ENCODE peak calls at places on chromosomes 4 and X, in four cellular contexts. J, F, R and K are unnamed samples.

GRCh38 chrX:39475372-39475771 is 622.4 kb downstream of the BCOR start:
- DNase-seq in J (no peak), F (no peak), R (no peak), K (no peak)

GRCh38 chrX:150692296-150692695 is 900 bp upstream of the MTMR1 start:
- DNase-seq in J (no peak), F (no peak), R (no peak), K (no peak)

GRCh38 chr4:174716986-174717770 is 111.9 kb downstream of the GLRA3 start:
- DNase-seq in J (no peak), F (no peak), R (no peak), K (no peak)

GRCh38 chrX:154304901-154305300 is 9.3 kb downstream of the TKTL1 start:
- DNase-seq in J (no peak), F (no peak), R (no peak), K (no peak)

GRCh38 chr4:118803253-118803652 is 32.7 kb downstream of the SEC24D start:
- DNase-seq in J (no peak), F (no peak), R (no peak), K (no peak)

GRCh38 chr4:3045500-3045850 is 28.9 kb downstream of the HTT-AS start:
- DNase-seq in J (no peak), F (peak), R (peak), K (no peak)

GRCh38 chr4:20370284-20370683 is 118.6 kb downstream of the SLIT2 start:
- DNase-seq in J (no peak), F (no peak), R (no peak), K (no peak)

GRCh38 chr4:51840791-51841190 is 2.2 kb upstream of the DCUN1D4 start:
- DNase-seq in J (no peak), F (no peak), R (no peak), K (no peak)

GRCh38 chr4:139556735-139557505 is 901 bp upstream of the SETD7 start:
- DNase-seq in J (peak), F (peak), R (peak), K (no peak)

GRCh38 chr4:140309124-140309870 is 64.1 kb upstream of the SCOC start:
- DNase-seq in J (no peak), F (no peak), R (peak), K (no peak)

GRCh38 chrX:39724544-39724943 is 373.2 kb downstream of the BCOR start:
- DNase-seq in J (no peak), F (no peak), R (no peak), K (no peak)

DNA sequence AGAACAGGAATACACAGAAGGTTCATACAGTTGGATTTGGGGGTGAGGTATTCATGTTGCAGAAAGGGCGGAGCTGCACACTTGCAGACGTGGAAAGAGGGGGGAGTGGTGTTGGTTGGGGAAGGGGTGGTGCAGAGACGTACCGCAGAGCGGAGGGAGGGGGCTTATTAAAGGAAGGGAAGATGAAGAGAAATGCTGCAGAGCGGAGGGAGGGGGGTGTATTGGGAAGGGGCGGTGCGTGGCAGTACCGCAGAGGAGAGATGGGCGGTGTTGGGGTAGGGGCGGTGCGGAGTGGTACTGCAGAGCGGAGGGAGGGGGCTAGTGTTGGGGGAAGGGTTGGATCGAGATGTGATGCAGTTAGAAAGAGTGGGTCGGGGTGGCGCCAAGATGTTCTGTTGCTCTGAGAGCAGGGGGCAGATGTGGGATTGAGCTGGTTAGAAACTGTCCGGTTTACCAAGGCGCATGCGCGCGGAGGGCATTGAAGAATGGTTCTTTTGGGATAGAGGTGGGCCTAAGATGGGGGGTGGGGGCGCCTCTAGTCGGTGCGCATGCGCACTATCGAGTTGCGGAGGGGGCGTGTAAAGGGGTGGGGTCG is 900 bp downstream of the TRO start:
- DNase-seq in J (peak), F (peak), R (no peak), K (no peak)
- H3K27ac ChIP-seq in J (peak), F (no peak), R (no peak), K (no peak)

GRCh38 chr4:121822796-121823504 is 733 bp downstream of the CCNA2 start:
- DNase-seq in J (peak), F (no peak), R (peak), K (no peak)
- TF ChIP-seq CTCF in J (peak), F (no peak), R (no peak), K (peak)

GRCh38 chr4:8287606-8288280 is 18.2 kb downstream of the HTRA3 start:
- DNase-seq in J (no peak), F (peak), R (no peak), K (no peak)

GRCh38 chr4:8286719-8287355 is 17.3 kb downstream of the HTRA3 start:
- DNase-seq in J (no peak), F (peak), R (no peak), K (no peak)

GRCh38 chr4:8284391-8284790 is 14.8 kb downstream of the HTRA3 start:
- DNase-seq in J (no peak), F (peak), R (no peak), K (no peak)

GRCh38 chr4:8285143-8285975 is 15.8 kb downstream of the HTRA3 start:
- DNase-seq in J (no peak), F (peak), R (no peak), K (no peak)

GRCh38 chr4:8285976-8286718 is 16.6 kb downstream of the HTRA3 start:
- DNase-seq in J (no peak), F (peak), R (no peak), K (no peak)
- H3K27ac ChIP-seq in J (no peak), F (no peak), R (no peak), K (no peak)

DNA sequence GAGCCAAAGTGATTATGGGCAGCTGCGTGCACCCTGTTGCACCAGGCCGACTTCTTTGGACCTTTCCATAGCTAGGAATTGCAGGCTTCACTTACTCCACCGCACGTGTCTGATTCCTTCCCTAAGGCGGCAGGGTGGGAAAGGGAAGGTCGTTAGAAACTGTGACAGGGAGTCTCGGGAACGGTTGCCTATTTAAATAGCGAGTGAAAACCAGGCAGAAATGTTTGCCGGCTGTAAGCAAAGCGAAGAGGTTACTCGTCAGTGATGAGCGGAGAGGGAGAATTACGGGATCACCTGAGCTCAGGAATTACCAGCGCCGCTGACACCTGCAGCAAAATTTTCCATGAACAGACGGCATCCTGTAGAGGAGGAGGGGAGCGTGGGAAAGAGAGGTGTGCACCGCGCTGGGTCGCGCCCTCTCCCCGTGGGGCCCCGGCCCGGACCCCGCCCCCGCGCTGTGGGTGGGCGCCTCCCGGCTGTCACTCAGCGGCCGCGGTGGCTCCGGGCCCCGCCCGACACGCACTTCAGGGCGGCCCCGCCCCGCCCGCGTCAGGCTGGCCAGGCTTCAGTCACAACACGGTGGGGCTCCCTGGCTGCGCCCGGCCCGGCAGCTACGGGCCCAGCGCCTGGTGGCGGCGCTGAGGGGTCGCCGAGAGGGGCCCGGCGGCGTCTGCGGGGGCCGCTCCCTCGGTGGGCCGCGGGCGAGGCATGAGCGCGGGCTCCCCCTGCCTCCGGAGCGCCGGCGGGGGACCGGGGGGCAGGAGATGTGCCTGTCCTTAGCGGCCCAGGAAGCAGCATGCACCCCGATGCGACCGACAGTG is at the start of gene SNX25:
- DNase-seq in J (peak), F (peak), R (peak), K (no peak)
- TF ChIP-seq CTCF in J (no peak), F (no peak), R (peak), K (peak)

GRCh38 chr4:75698162-75698962 is 25.2 kb upstream of the G3BP2 start:
- DNase-seq in J (no peak), F (no peak), R (no peak), K (no peak)
- H3K27ac ChIP-seq in J (no peak), F (peak), R (no peak), K (no peak)

DNA sequence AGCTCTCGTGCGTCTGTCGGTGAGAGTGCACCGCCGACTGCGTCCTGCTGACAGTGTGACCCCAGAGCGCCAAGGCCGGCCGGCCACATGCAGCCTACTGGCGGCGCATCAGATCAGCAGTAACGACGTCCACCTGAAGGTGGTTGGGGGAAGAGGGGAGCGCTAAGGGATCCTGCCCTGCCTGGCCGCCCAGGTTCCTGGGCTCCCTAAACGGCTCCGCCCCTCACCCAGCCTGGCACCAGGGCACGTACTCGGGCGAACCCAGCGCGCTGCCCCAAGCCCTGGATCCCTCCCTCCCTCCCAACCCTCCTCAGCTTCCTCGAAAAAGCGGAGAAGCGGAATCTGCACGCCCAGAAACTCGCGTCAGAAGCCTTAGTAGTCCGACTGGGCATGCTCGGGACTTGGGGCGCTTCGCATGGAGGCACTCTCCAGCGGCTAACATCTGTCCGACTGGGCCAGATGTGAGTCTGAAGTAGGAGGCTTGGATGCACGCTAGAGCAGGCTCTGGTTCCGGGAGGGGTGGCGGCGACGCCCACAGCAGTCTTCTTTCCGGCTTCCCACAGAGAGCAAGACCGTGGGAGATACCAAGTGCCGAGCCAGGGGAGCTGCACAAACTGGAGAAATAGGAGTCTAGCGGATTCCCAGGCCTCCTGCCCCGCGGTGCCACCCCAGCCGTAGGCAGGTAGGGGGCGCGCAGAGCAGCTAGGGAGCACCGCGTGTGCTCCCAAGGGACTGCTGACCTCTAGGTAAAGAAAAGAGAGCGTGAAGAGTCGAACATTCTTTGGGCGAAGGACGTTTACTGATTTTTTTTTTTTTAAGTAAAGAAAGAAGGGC is 114.4 kb upstream of the TEX13C start:
- DNase-seq in J (peak), F (peak), R (peak), K (no peak)
- TF ChIP-seq CTCF in J (no peak), F (no peak), R (peak), K (peak)

GRCh38 chr4:87088188-87088587 is 132.2 kb downstream of the KLHL8 start:
- DNase-seq in J (no peak), F (no peak), R (no peak), K (no peak)
- H3K27ac ChIP-seq in J (no peak), F (peak), R (no peak), K (no peak)

DNA sequence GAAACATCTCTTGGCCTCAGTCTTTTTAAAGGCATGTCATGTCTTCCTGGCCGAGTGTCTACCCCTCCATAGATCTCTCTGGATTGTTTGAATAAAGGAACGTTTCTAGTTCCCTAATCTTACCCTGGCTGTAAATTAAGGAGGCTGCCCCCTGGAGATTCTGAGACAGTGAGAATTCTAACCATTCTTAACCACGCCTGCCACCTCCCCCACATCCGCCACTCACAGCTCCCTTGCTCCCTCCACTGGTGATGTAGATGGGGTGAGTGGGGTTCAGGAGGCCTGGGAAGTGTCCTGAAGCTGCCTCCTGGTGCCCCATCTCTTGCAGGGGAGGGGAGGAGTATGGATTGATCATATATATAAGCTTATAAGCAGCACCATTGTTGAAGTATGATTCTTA is 48.0 kb upstream of the TRIM2 start:
- DNase-seq in J (no peak), F (no peak), R (no peak), K (no peak)
- TF ChIP-seq CTCF in J (peak), F (no peak), R (no peak), K (no peak)

GRCh38 chrX:137565318-137565904 is 516 bp upstream of the ZIC3 start:
- DNase-seq in J (peak), F (no peak), R (no peak), K (no peak)
- H3K27ac ChIP-seq in J (no peak), F (no peak), R (no peak), K (no peak)